ENCODE peak calls at places on chromosomes 16 and 17, in four cellular contexts. One of them, this sample, is unnamed.

GRCh38 chr17:44308320-44308818 is at the start of gene RUNDC3A:
- DNase-seq in Panc1: no peak
- DNase-seq in brain microvascular endothelial cell: peak; percentile 67
- DNase-seq in AG04449: no peak
- DNase-seq in this sample: peak; percentile 80

GRCh38 chr17:77681820-77682219 is 276.7 kb upstream of the TNRC6C start:
- DNase-seq in Panc1: no peak
- DNase-seq in brain microvascular endothelial cell: no peak
- DNase-seq in AG04449: no peak
- DNase-seq in this sample: no peak

GRCh38 chr17:4487820-4488716 is 10.6 kb upstream of the SPNS2 start:
- DNase-seq in AG04449: no peak
- DNase-seq in brain microvascular endothelial cell: no peak
- DNase-seq in Panc1: no peak
- DNase-seq in this sample: no peak

GRCh38 chr16:56675685-56676210 is 6.1 kb downstream of the MT1H start:
- DNase-seq in brain microvascular endothelial cell: no peak
- DNase-seq in Panc1: no peak
- DNase-seq in AG04449: no peak
- DNase-seq in this sample: no peak

GRCh38 chr17:39564201-39564828 is 43.4 kb downstream of the NEUROD2 start:
- DNase-seq in AG04449: no peak
- DNase-seq in brain microvascular endothelial cell: no peak
- DNase-seq in Panc1: no peak
- DNase-seq in this sample: no peak

GRCh38 chr16:83915491-83915890 is 16.6 kb downstream of the MLYCD start:
- DNase-seq in Panc1: no peak
- DNase-seq in AG04449: no peak
- DNase-seq in brain microvascular endothelial cell: no peak
- DNase-seq in this sample: no peak

GRCh38 chr17:6675426-6675825 is 23.9 kb downstream of the C17orf100 start:
- DNase-seq in brain microvascular endothelial cell: no peak
- DNase-seq in Panc1: no peak
- DNase-seq in AG04449: no peak
- DNase-seq in this sample: no peak

GRCh38 chr17:78523939-78524655 is 53.1 kb downstream of the DNAH17 start:
- DNase-seq in AG04449: no peak
- DNase-seq in Panc1: no peak
- DNase-seq in brain microvascular endothelial cell: no peak
- DNase-seq in this sample: no peak

GRCh38 chr17:9932481-9932880 is 27.4 kb upstream of the RCVRN start:
- DNase-seq in Panc1: no peak
- DNase-seq in AG04449: no peak
- DNase-seq in brain microvascular endothelial cell: no peak
- DNase-seq in this sample: no peak

GRCh38 chr16:62051942-62052341 is 15.7 kb upstream of the CDH8 start:
- DNase-seq in AG04449: no peak
- DNase-seq in Panc1: no peak
- DNase-seq in brain microvascular endothelial cell: no peak
- DNase-seq in this sample: no peak

GRCh38 chr17:47280072-47280811 is 26.6 kb downstream of the ITGB3 start:
- DNase-seq in AG04449: no peak
- DNase-seq in Panc1: no peak
- DNase-seq in brain microvascular endothelial cell: peak; percentile 72
- DNase-seq in this sample: peak; percentile 85

GRCh38 chr17:19569785-19570496 is 36.3 kb downstream of the SLC47A1 start:
- DNase-seq in AG04449: no peak
- DNase-seq in Panc1: no peak
- DNase-seq in brain microvascular endothelial cell: no peak
- DNase-seq in this sample: peak; percentile 42

GRCh38 chr17:72419866-72420774 is 299.3 kb downstream of the SOX9 start:
- DNase-seq in AG04449: no peak
- DNase-seq in Panc1: no peak
- DNase-seq in brain microvascular endothelial cell: no peak
- DNase-seq in this sample: peak; percentile 72
- H3K4me3 ChIP-seq in AG04449: no peak overlapping the region
- H3K4me3 ChIP-seq in Panc1: no peak overlapping the region
- H3K4me3 ChIP-seq in brain microvascular endothelial cell: no peak overlapping the region
- H3K4me3 ChIP-seq in this sample: no peak overlapping the region

GRCh38 chr16:67884684-67885083 is at the start of gene NRN1L:
- DNase-seq in AG04449: peak; percentile 37
- DNase-seq in Panc1: no peak
- DNase-seq in brain microvascular endothelial cell: peak; percentile 84
- DNase-seq in this sample: no peak
- H3K4me3 ChIP-seq in AG04449: no peak within 1 kb of the TSS
- H3K4me3 ChIP-seq in Panc1: no peak within 1 kb of the TSS
- H3K4me3 ChIP-seq in brain microvascular endothelial cell: no peak within 1 kb of the TSS
- H3K4me3 ChIP-seq in this sample: no peak within 1 kb of the TSS

DNA sequence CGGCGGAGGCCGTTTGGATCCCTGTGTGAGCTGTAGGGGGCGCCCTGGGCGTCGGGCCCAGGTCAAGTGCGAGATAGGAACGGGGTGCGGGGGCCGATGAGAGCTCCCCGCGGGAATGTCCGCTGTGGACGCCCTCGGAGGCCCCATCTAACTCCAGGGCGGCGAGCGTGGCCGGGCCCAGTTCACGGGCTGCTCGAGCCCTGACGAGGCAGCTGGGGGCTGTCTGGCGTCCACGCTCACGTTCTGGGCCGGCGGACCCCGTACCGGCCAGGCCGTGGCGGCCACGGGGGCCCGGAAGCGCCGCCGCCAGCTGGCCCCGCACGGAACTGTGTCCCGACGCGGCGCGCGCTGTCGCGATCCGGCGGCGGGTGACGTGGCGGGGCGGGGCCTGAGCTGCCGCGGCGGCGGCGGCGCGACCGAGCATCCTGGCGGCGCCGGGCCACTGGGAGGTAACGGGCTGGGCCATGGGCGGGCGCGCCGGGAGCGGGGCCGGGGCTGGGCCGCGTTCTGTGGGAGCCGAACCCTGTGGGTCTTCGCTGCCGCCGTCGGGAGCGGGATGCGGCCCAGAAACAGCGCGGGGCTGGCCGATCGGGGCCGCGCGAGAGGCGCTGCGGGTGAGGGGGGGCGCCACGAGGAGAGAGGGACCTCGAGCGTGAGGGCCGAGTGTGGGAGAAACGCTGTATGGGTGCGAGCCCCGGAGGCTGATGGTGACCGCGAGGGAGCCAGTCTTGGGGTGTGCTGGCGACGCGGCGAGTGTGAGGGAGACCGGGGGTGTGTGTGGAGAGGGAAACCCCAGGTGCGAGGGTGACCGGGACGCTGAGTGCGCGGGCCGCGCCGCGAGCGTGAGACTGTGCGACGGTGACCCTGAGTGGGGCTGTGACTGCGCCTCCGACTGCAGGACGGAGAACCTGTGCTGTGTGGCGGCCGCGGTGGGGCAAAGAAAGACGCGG is at the start of gene SLC7A6:
- DNase-seq in AG04449: no peak
- DNase-seq in Panc1: no peak
- DNase-seq in brain microvascular endothelial cell: peak; percentile 59
- DNase-seq in this sample: peak; percentile 69
- H3K4me3 ChIP-seq in AG04449: peak within 1 kb of the TSS; percentile 98
- H3K4me3 ChIP-seq in Panc1: peak within 1 kb of the TSS; percentile 83
- H3K4me3 ChIP-seq in brain microvascular endothelial cell: peak within 1 kb of the TSS; percentile 93
- H3K4me3 ChIP-seq in this sample: peak within 1 kb of the TSS; percentile 72

GRCh38 chr16:35525979-35526590 is 2066.7 kb downstream of the TP53TG3F start:
- DNase-seq in AG04449: no peak
- DNase-seq in brain microvascular endothelial cell: no peak
- DNase-seq in Panc1: no peak
- DNase-seq in this sample: no peak
- H3K4me3 ChIP-seq in AG04449: no peak overlapping the region
- H3K4me3 ChIP-seq in brain microvascular endothelial cell: no peak overlapping the region
- H3K4me3 ChIP-seq in Panc1: no peak overlapping the region
- H3K4me3 ChIP-seq in this sample: no peak overlapping the region

DNA sequence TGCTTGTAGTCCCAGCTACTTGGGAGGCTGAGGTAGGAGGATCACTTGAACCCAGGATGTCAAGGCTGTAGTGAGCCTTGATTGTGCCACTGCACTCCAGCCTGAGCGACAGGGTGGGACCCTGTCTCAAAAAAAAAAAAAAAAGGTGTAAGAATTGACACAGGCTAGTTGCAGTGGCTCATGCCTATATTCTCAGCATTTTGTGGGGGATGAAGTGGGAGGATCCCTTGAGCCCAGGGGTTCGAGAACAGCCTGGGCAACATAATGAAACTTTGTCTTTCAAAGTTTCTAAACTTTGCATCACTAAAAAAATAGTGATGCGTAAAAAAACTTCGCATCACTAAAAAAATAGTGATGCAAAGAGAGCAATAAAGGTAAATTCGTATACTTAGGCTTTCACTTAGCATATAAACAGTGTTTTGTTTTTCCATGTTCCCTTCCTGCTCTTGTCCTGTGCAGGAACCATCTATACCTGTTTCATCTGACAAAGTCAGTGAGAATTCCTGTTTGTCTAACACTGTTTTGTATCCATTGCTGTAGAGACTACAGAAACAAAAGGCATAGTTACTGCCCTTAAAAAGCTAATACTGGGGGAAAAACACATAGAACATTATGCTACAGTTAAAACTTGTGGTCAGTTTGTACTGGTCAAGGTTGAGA is 32.1 kb downstream of the CTCF start:
- DNase-seq in Panc1: no peak
- DNase-seq in brain microvascular endothelial cell: no peak
- DNase-seq in AG04449: no peak
- DNase-seq in this sample: no peak
- H3K4me3 ChIP-seq in Panc1: no peak overlapping the region
- H3K4me3 ChIP-seq in brain microvascular endothelial cell: no peak overlapping the region
- H3K4me3 ChIP-seq in AG04449: no peak overlapping the region
- H3K4me3 ChIP-seq in this sample: no peak overlapping the region

GRCh38 chr17:37743875-37744632 is 805 bp downstream of the HNF1B start:
- DNase-seq in Panc1: no peak
- DNase-seq in brain microvascular endothelial cell: no peak
- DNase-seq in AG04449: no peak
- DNase-seq in this sample: no peak

GRCh38 chr17:37742114-37742761 is 2.6 kb downstream of the HNF1B start:
- DNase-seq in Panc1: no peak
- DNase-seq in brain microvascular endothelial cell: no peak
- DNase-seq in AG04449: no peak
- DNase-seq in this sample: peak; percentile 36

GRCh38 chr17:37743612-37743874 is 1.3 kb downstream of the HNF1B start:
- DNase-seq in AG04449: no peak
- DNase-seq in Panc1: no peak
- DNase-seq in brain microvascular endothelial cell: no peak
- DNase-seq in this sample: no peak

GRCh38 chr17:37741334-37742113 is 3.3 kb downstream of the HNF1B start:
- DNase-seq in Panc1: no peak
- DNase-seq in brain microvascular endothelial cell: no peak
- DNase-seq in AG04449: no peak
- DNase-seq in this sample: no peak

GRCh38 chr17:37742762-37743611 is 1.9 kb downstream of the HNF1B start:
- DNase-seq in Panc1: no peak
- DNase-seq in AG04449: no peak
- DNase-seq in brain microvascular endothelial cell: no peak
- DNase-seq in this sample: no peak
- H3K4me3 ChIP-seq in Panc1: peak overlapping the region; percentile 27
- H3K4me3 ChIP-seq in AG04449: no peak overlapping the region
- H3K4me3 ChIP-seq in brain microvascular endothelial cell: no peak overlapping the region
- H3K4me3 ChIP-seq in this sample: peak overlapping the region; percentile 53

GRCh38 chr17:61400786-61401279 is 1.2 kb downstream of the TBX2 start:
- DNase-seq in Panc1: no peak
- DNase-seq in brain microvascular endothelial cell: no peak
- DNase-seq in AG04449: no peak
- DNase-seq in this sample: peak; percentile 55

GRCh38 chr17:61401280-61402072 is 1.8 kb downstream of the TBX2 start:
- DNase-seq in AG04449: no peak
- DNase-seq in Panc1: no peak
- DNase-seq in brain microvascular endothelial cell: no peak
- DNase-seq in this sample: peak; percentile 30

GRCh38 chr17:61398721-61399130 is 917 bp upstream of the TBX2 start:
- DNase-seq in AG04449: no peak
- DNase-seq in Panc1: no peak
- DNase-seq in brain microvascular endothelial cell: no peak
- DNase-seq in this sample: no peak

GRCh38 chr17:61399131-61400057 is at the start of gene TBX2:
- DNase-seq in brain microvascular endothelial cell: peak; percentile 96
- DNase-seq in AG04449: peak; percentile 82
- DNase-seq in Panc1: no peak
- DNase-seq in this sample: peak; percentile 96

GRCh38 chr17:61400058-61400785 is 579 bp downstream of the TBX2 start:
- DNase-seq in brain microvascular endothelial cell: no peak
- DNase-seq in AG04449: no peak
- DNase-seq in Panc1: no peak
- DNase-seq in this sample: peak; percentile 62
- H3K4me3 ChIP-seq in brain microvascular endothelial cell: peak overlapping the region; percentile 84
- H3K4me3 ChIP-seq in AG04449: peak overlapping the region; percentile 76
- H3K4me3 ChIP-seq in Panc1: peak overlapping the region; percentile 55
- H3K4me3 ChIP-seq in this sample: peak overlapping the region; percentile 97

DNA sequence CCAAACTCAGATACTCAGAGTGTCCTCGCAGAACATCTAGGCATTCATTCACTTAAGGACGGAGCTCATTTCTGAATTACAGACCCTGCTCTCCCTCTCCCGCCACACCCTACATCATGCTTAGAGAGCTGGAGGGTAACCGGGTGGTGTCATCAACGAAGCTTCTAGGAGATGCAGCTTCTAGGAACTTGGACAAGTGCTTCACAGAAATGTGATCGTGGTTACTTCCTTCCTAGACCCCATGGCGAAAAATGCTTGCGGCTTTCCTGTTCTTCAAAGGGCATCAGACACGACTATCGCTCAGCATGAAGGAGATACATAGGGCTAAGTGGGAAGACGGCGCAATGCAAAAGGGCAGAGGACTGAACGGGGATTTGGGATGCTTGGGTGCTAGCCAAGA is 126.8 kb downstream of the ZFHX3 start:
- DNase-seq in brain microvascular endothelial cell: no peak
- DNase-seq in Panc1: no peak
- DNase-seq in AG04449: no peak
- DNase-seq in this sample: no peak
- H3K4me3 ChIP-seq in brain microvascular endothelial cell: no peak overlapping the region
- H3K4me3 ChIP-seq in Panc1: no peak overlapping the region
- H3K4me3 ChIP-seq in AG04449: no peak overlapping the region
- H3K4me3 ChIP-seq in this sample: no peak overlapping the region

GRCh38 chr17:32261937-32262510 is 3.6 kb upstream of the RHBDL3 start:
- DNase-seq in AG04449: no peak
- DNase-seq in brain microvascular endothelial cell: no peak
- DNase-seq in Panc1: no peak
- DNase-seq in this sample: no peak

GRCh38 chr17:32265896-32266388 is 310 bp downstream of the RHBDL3 start:
- DNase-seq in brain microvascular endothelial cell: no peak
- DNase-seq in AG04449: no peak
- DNase-seq in Panc1: no peak
- DNase-seq in this sample: no peak

GRCh38 chr17:32265192-32265895 is at the start of gene RHBDL3:
- DNase-seq in brain microvascular endothelial cell: no peak
- DNase-seq in Panc1: no peak
- DNase-seq in AG04449: no peak
- DNase-seq in this sample: peak; percentile 47

GRCh38 chr17:32264823-32265191 is 825 bp upstream of the RHBDL3 start:
- DNase-seq in Panc1: no peak
- DNase-seq in brain microvascular endothelial cell: no peak
- DNase-seq in AG04449: no peak
- DNase-seq in this sample: no peak

GRCh38 chr17:32264140-32264799 is 1.4 kb upstream of the RHBDL3 start:
- DNase-seq in Panc1: no peak
- DNase-seq in AG04449: no peak
- DNase-seq in brain microvascular endothelial cell: no peak
- DNase-seq in this sample: no peak
- H3K4me3 ChIP-seq in Panc1: no peak overlapping the region
- H3K4me3 ChIP-seq in AG04449: no peak overlapping the region
- H3K4me3 ChIP-seq in brain microvascular endothelial cell: no peak overlapping the region
- H3K4me3 ChIP-seq in this sample: no peak overlapping the region